ENCODE peak calls at places on chromosomes 2 and 18, in seven cellular contexts. U is sciatic nerve, A is mucosa of descending colon, Z is foreskin fibroblast, Y is C1 segment of cervical spinal cord, P is AG04449, F is A172. J is an unnamed sample.

GRCh38 chr2:138767101-138767500 is 13.1 kb downstream of the NXPH2 start:
- DNase-seq in U (no peak), A (no peak), Z (no peak), Y (no peak), P (no peak), F (peak; percentile 38), J (no peak)

GRCh38 chr2:8036366-8036765 is 645.5 kb upstream of the ID2 start:
- DNase-seq in U (no peak), A (no peak), Z (no peak), Y (no peak), P (no peak), F (no peak), J (no peak)

GRCh38 chr2:109435866-109436634 is 177.7 kb downstream of the SEPTIN10 start:
- DNase-seq in U (peak; percentile 57), A (no peak), Z (peak; percentile 81), Y (no peak), P (no peak), F (no peak), J (no peak)

GRCh38 chr2:120538691-120539420 is 192.9 kb downstream of the INHBB start:
- DNase-seq in U (no peak), A (no peak), Z (no peak), Y (no peak), P (no peak), F (no peak), J (no peak)

GRCh38 chr2:232137748-232138147 is 176.2 kb downstream of the DIS3L2 start:
- DNase-seq in U (no peak), A (peak; percentile 11), Z (no peak), Y (no peak), P (no peak), F (no peak), J (no peak)

GRCh38 chr2:119255760-119256573 is 32.3 kb downstream of the STEAP3 start:
- DNase-seq in U (no peak), A (no peak), Z (peak; percentile 98), Y (no peak), P (peak; percentile 92), F (peak; percentile 97), J (peak; percentile 78)

GRCh38 chr2:20322527-20323300 is 27.9 kb downstream of the PUM2 start:
- DNase-seq in U (no peak), A (no peak), Z (no peak), Y (no peak), P (no peak), F (no peak), J (no peak)

GRCh38 chr2:173354601-173355131 is at the start of gene CDCA7:
- DNase-seq in U (peak; percentile 64), A (peak; percentile 77), Z (peak; percentile 81), Y (no peak), P (no peak), F (peak; percentile 23), J (peak; percentile 25)

GRCh38 chr2:150125708-150126107 is 361.8 kb downstream of the RND3 start:
- DNase-seq in U (no peak), A (no peak), Z (peak; percentile 92), Y (no peak), P (no peak), F (peak; percentile 76), J (no peak)

GRCh38 chr2:111666160-111666559 is 217.8 kb downstream of the ANAPC1 start:
- DNase-seq in U (no peak), A (no peak), Z (no peak), Y (no peak), P (no peak), F (no peak), J (no peak)

GRCh38 chr2:96169868-96170507 is 24.7 kb upstream of the DUSP2 start:
- DNase-seq in U (no peak), A (no peak), Z (no peak), Y (no peak), P (no peak), F (no peak), J (no peak)

GRCh38 chr18:49734836-49735235 is 78.5 kb downstream of the ACAA2 start:
- DNase-seq in U (no peak), A (no peak), Z (no peak), Y (no peak), P (no peak), F (no peak), J (no peak)

GRCh38 chr2:168189835-168190426 is 57.5 kb downstream of the STK39 start:
- DNase-seq in U (no peak), A (no peak), Z (peak; percentile 76), Y (no peak), P (no peak), F (peak; percentile 87), J (no peak)

GRCh38 chr2:231701456-231702373 is 6.6 kb upstream of the PTMA start:
- DNase-seq in U (no peak), A (no peak), Z (peak; percentile 63), Y (no peak), P (no peak), F (no peak), J (no peak)

GRCh38 chr2:37243435-37243834 is 12.0 kb downstream of the NDUFAF7 start:
- DNase-seq in U (no peak), A (no peak), Z (no peak), Y (no peak), P (no peak), F (no peak), J (no peak)

GRCh38 chr2:151979694-151980093 is 119.2 kb downstream of the CACNB4 start:
- DNase-seq in U (no peak), A (no peak), Z (peak; percentile 16), Y (no peak), P (no peak), F (no peak), J (no peak)

GRCh38 chr2:101300164-101300563 is 8.3 kb downstream of the RNF149 start:
- DNase-seq in U (no peak), A (no peak), Z (no peak), Y (no peak), P (no peak), F (no peak), J (no peak)

GRCh38 chr2:75641587-75641986 is 5.0 kb upstream of the MRPL19 start:
- DNase-seq in U (no peak), A (no peak), Z (no peak), Y (no peak), P (no peak), F (no peak), J (no peak)

GRCh38 chr2:171602352-171602751 is 80.1 kb downstream of the CYBRD1 start:
- DNase-seq in U (no peak), A (no peak), Z (no peak), Y (no peak), P (no peak), F (no peak), J (no peak)

GRCh38 chr18:35703043-35703688 is 121.6 kb downstream of the GALNT1 start:
- DNase-seq in U (no peak), A (no peak), Z (peak; percentile 14), Y (no peak), P (no peak), F (peak; percentile 49), J (no peak)

GRCh38 chr2:222915092-222915957 is 54.5 kb downstream of the ACSL3 start:
- DNase-seq in U (no peak), A (peak; percentile 23), Z (peak; percentile 52), Y (no peak), P (no peak), F (peak; percentile 23), J (no peak)

GRCh38 chr2:159202568-159203071 is 83.9 kb downstream of the WDSUB1 start:
- DNase-seq in U (no peak), A (peak; percentile 23), Z (peak; percentile 98), Y (no peak), P (peak; percentile 99), F (peak; percentile 70), J (peak; percentile 95)

GRCh38 chr2:73175663-73176204 is 26.6 kb upstream of the NOTO start:
- DNase-seq in U (peak; percentile 88), A (peak; percentile 84), Z (peak; percentile 84), Y (peak; percentile 19), P (no peak), F (no peak), J (peak; percentile 18)

GRCh38 chr18:29156531-29156930 is 979.6 kb upstream of the CDH2 start:
- DNase-seq in U (no peak), A (no peak), Z (no peak), Y (no peak), P (no peak), F (no peak), J (no peak)